ENCODE peak calls at places on chromosomes 5 and 9, in six cellular contexts. E is K562, W is substantia nigra, N is SJCRH30, Q is T1000, M is dermis blood vessel endothelial cell. O is an unnamed sample.

GRCh38 chr9:114504341-114505186 is 709 bp downstream of the WHRN start:
- DNase-seq in E (peak; percentile 81), W (peak; percentile 52), N (no peak), Q (peak; percentile 30), M (peak; percentile 73), O (no peak)

GRCh38 chr9:30484690-30485089 is 1899.8 kb upstream of the ACO1 start:
- DNase-seq in E (no peak), W (no peak), N (no peak), Q (no peak), M (no peak), O (no peak)

GRCh38 chr5:28374492-28374934 is 1336.1 kb upstream of the CDH9 start:
- DNase-seq in E (no peak), W (no peak), N (peak; percentile 38), Q (peak; percentile 66), M (no peak), O (no peak)

GRCh38 chr5:6282360-6282759 is 96.0 kb downstream of the MED10 start:
- DNase-seq in E (no peak), W (no peak), N (no peak), Q (no peak), M (no peak), O (no peak)

GRCh38 chr5:35183243-35183955 is 46.9 kb downstream of the PRLR start:
- DNase-seq in E (peak; percentile 34), W (peak; percentile 1), N (peak; percentile 74), Q (no peak), M (peak; percentile 7), O (peak; percentile 47)

GRCh38 chr9:120344230-120344629 is 235.7 kb downstream of the CDK5RAP2 start:
- DNase-seq in E (no peak), W (no peak), N (no peak), Q (peak; percentile 11), M (no peak), O (peak; percentile 29)

GRCh38 chr9:98807070-98807810 is at the start of gene GALNT12:
- DNase-seq in E (peak; percentile 86), W (peak; percentile 65), N (peak; percentile 32), Q (no peak), M (peak; percentile 20), O (no peak)

GRCh38 chr5:149666212-149666852 is 63.8 kb upstream of the PPARGC1B start:
- DNase-seq in E (peak; percentile 75), W (no peak), N (no peak), Q (no peak), M (peak; percentile 13), O (no peak)

GRCh38 chr5:81590498-81591384 is 160.2 kb downstream of the SSBP2 start:
- DNase-seq in E (peak; percentile 13), W (no peak), N (no peak), Q (no peak), M (no peak), O (no peak)

O was measured in vagina.